ENCODE peak calls at places on chromosome 13, in eight cellular contexts. J is IMR-90; M is HFF-Myc; H is brain microvascular endothelial cell; V is right atrium auricular region; Y is fibroblast of pulmonary artery; F is CD8-positive, alpha-beta T cell; I is adipocyte. K is an unnamed sample.

GRCh38 chr13:60583911-60584753 is 187.1 kb downstream of the TDRD3 start:
- DNase-seq in J (peak; percentile 73), M (peak; percentile 20), H (peak; percentile 91), V (no peak), Y (peak; percentile 66), F (no peak), I (no peak), K (no peak)

GRCh38 chr13:34640179-34640929 is 301.7 kb upstream of the NBEA start:
- DNase-seq in J (no peak), M (no peak), H (no peak), V (no peak), Y (no peak), F (no peak), I (no peak), K (no peak)

GRCh38 chr13:50829896-50830295 is 13.6 kb downstream of the DLEU7 start:
- DNase-seq in J (no peak), M (no peak), H (no peak), V (no peak), Y (peak; percentile 65), F (no peak), I (peak; percentile 87), K (no peak)

GRCh38 chr13:103002279-103002678 is 63.9 kb downstream of the SLC10A2 start:
- DNase-seq in J (no peak), M (no peak), H (no peak), V (no peak), Y (no peak), F (no peak), I (no peak), K (no peak)

GRCh38 chr13:44848956-44849748 is 140.1 kb downstream of the NUFIP1 start:
- DNase-seq in J (no peak), M (no peak), H (no peak), V (peak; percentile 56), Y (no peak), F (no peak), I (no peak), K (no peak)

GRCh38 chr13:79810671-79811070 is 329.7 kb downstream of the NDFIP2 start:
- DNase-seq in J (peak; percentile 58), M (no peak), H (peak; percentile 29), V (no peak), Y (peak; percentile 62), F (no peak), I (peak; percentile 50), K (no peak)

GRCh38 chr13:72437458-72437857 is 290.0 kb downstream of the MZT1 start:
- DNase-seq in J (peak; percentile 63), M (no peak), H (peak; percentile 55), V (no peak), Y (peak; percentile 4), F (no peak), I (peak; percentile 42), K (no peak)

GRCh38 chr13:30026909-30027308 is 176.5 kb upstream of the UBL3 start:
- DNase-seq in J (no peak), M (no peak), H (no peak), V (no peak), Y (no peak), F (no peak), I (no peak), K (no peak)

GRCh38 chr13:44790289-44790688 is 199.0 kb downstream of the NUFIP1 start:
- DNase-seq in J (no peak), M (no peak), H (no peak), V (no peak), Y (no peak), F (no peak), I (no peak), K (no peak)

GRCh38 chr13:78689011-78689410 is 30.1 kb upstream of the OBI1 start:
- DNase-seq in J (no peak), M (no peak), H (no peak), V (no peak), Y (no peak), F (no peak), I (peak; percentile 20), K (no peak)

GRCh38 chr13:79492313-79492798 is 11.4 kb downstream of the NDFIP2 start:
- DNase-seq in J (peak; percentile 13), M (no peak), H (peak; percentile 46), V (no peak), Y (no peak), F (no peak), I (peak; percentile 41), K (no peak)

GRCh38 chr13:38630780-38631179 is 56.1 kb upstream of the FREM2 start:
- DNase-seq in J (peak; percentile 32), M (no peak), H (peak; percentile 18), V (no peak), Y (peak; percentile 51), F (no peak), I (peak; percentile 86), K (no peak)

GRCh38 chr13:30354481-30355404 is 47.4 kb upstream of the KATNAL1 start:
- DNase-seq in J (no peak), M (no peak), H (no peak), V (no peak), Y (no peak), F (no peak), I (no peak), K (no peak)

GRCh38 chr13:108102771-108103170 is 112.6 kb downstream of the LIG4 start:
- DNase-seq in J (no peak), M (no peak), H (no peak), V (no peak), Y (peak; percentile 2), F (no peak), I (no peak), K (no peak)

GRCh38 chr13:80611310-80611709 is 270.4 kb upstream of the SPRY2 start:
- DNase-seq in J (no peak), M (no peak), H (no peak), V (no peak), Y (no peak), F (no peak), I (no peak), K (no peak)

GRCh38 chr13:60426075-60426474 is 29.1 kb downstream of the TDRD3 start:
- DNase-seq in J (no peak), M (no peak), H (no peak), V (no peak), Y (no peak), F (no peak), I (no peak), K (no peak)

GRCh38 chr13:19283836-19284235 is 102.2 kb upstream of the TUBA3C start:
- DNase-seq in J (no peak), M (no peak), H (no peak), V (no peak), Y (no peak), F (no peak), I (no peak), K (no peak)

GRCh38 chr13:60519496-60519895 is 122.5 kb downstream of the TDRD3 start:
- DNase-seq in J (no peak), M (no peak), H (no peak), V (no peak), Y (no peak), F (no peak), I (no peak), K (no peak)

GRCh38 chr13:33213024-33213795 is 72.3 kb downstream of the STARD13 start:
- DNase-seq in J (no peak), M (no peak), H (no peak), V (no peak), Y (no peak), F (no peak), I (no peak), K (no peak)

GRCh38 chr13:101845501-101846012 is 393.1 kb downstream of the ITGBL1 start:
- DNase-seq in J (peak; percentile 3), M (no peak), H (peak; percentile 44), V (no peak), Y (no peak), F (no peak), I (no peak), K (no peak)

DNA sequence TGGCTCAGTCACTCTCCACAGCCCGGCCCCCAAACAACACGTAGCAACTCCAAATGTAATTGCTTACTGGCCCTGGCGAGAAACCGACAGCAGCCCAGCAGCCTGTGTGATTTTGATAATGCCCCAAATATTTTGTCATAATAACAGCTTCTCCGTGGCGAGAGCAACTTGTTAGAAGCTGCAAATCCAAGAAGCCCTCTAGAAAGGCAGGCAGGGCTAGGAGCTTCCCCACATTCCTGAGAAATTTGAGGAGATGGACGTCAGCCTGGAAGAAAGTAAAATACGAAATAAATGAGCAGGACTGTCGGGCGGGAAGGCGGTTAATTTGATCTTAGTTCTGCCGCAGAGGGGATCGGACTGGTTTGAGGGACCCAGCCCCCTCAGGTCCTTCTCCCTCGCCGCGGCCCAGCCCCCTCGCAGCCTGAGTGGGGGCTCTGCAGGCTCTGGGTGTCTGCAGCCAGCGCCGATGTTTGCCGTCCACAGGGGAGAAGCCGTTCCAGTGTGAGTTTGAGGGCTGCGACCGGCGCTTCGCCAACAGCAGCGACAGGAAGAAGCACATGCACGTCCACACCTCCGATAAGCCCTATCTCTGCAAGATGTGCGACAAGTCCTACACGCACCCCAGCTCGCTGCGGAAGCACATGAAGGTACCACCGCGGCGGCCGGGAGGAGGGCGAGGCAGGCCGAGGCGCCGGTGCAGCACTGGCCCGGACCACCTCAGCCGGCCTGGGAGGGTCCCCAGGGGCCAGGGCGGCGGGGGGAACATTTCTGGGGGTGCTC is 3.1 kb downstream of the ZIC2 start:
- DNase-seq in J (no peak), M (no peak), H (no peak), V (no peak), Y (no peak), F (no peak), I (no peak), K (no peak)
- H3K4me3 ChIP-seq in J (no peak overlapping the region), M (no peak overlapping the region), H (peak overlapping the region; percentile 61), V (no peak overlapping the region), Y (no peak overlapping the region), F (no peak overlapping the region), I (no peak overlapping the region), K (peak overlapping the region; percentile 47)

DNA sequence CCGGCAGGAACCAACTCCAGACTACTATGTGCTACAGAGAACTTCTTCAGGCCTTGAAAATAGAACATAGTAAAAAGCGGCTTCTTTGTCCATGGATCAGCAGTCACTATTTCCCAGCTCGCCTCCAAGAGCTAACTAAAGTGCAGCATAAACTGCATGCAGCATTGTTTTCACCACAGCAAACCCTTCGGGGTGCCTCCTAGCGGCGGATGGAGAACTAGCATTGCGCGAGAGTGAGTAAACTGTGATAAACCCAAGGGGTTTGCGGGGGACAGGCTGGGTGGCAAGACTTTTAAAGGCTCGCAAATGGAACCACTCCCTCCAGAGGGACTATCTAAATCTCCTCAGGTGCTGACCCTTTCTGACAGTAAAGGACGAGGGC is 21.6 kb upstream of the SGCG start:
- DNase-seq in J (peak; percentile 13), M (no peak), H (peak; percentile 39), V (no peak), Y (peak; percentile 42), F (no peak), I (peak; percentile 16), K (peak; percentile 32)
- H3K4me3 ChIP-seq in J (no peak overlapping the region), M (no peak overlapping the region), H (peak overlapping the region; percentile 47), V (peak overlapping the region; percentile 50), Y (peak overlapping the region; percentile 49), F (no peak overlapping the region), I (peak overlapping the region; percentile 68), K (peak overlapping the region; percentile 31)

DNA sequence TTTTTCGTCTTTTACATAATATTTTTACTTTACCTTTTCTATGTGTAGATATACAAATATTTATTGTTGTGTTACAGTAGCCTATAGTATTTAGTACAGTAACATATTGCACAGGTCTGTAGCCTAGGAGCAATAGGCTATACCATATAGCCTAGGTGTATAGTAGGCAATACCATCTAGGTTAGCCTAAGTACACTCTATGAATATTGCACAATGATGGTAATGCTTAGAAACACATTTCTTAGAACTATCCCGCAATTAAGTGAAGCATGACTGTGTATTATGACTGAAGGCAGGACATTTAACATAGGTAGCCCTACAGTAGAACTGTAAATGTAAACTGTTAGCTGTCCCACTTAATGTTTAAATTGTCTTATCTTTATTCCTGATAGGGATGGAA is 964.3 kb downstream of the SLITRK1 start:
- DNase-seq in J (no peak), M (no peak), H (no peak), V (no peak), Y (no peak), F (no peak), I (no peak), K (no peak)
- H3K4me3 ChIP-seq in J (no peak overlapping the region), M (no peak overlapping the region), H (no peak overlapping the region), V (no peak overlapping the region), Y (no peak overlapping the region), F (no peak overlapping the region), I (no peak overlapping the region), K (no peak overlapping the region)

GRCh38 chr13:24670927-24671326 is 9.3 kb upstream of the ATP12A start:
- DNase-seq in J (no peak), M (no peak), H (peak; percentile 9), V (no peak), Y (peak; percentile 18), F (no peak), I (peak; percentile 53), K (peak; percentile 69)
- H3K4me3 ChIP-seq in J (no peak overlapping the region), M (peak overlapping the region; percentile 11), H (no peak overlapping the region), V (no peak overlapping the region), Y (no peak overlapping the region), F (no peak overlapping the region), I (peak overlapping the region; percentile 77), K (no peak overlapping the region)

K was measured in HAP-1.